ENCODE peak calls at places on chromosomes 3 and 15, in six cellular contexts. H is upper lobe of left lung, E is psoas muscle, L is colonic mucosa, F is upper lobe of right lung, X is left ventricle myocardium inferior. G is an unnamed sample.

GRCh38 chr15:34730701-34731100 is 24.1 kb downstream of the GJD2 start:
- DNase-seq in X (no peak), E (no peak), L (no peak), H (no peak), F (no peak), G (no peak)

GRCh38 chr3:196292281-196292923 is 4.9 kb upstream of the PCYT1A start:
- DNase-seq in F (no peak), L (no peak), E (no peak), X (no peak), H (no peak), G (no peak)

GRCh38 chr15:34621675-34622074 is 38.2 kb upstream of the GOLGA8B start:
- DNase-seq in H (no peak), X (no peak), F (no peak), L (no peak), E (no peak), G (no peak)

GRCh38 chr3:39587113-39587512 is 119.6 kb downstream of the MOBP start:
- DNase-seq in L (no peak), E (no peak), H (no peak), X (no peak), F (no peak), G (no peak)

GRCh38 chr3:123568034-123568433 is 16.8 kb downstream of the HACD2 start:
- DNase-seq in F (no peak), H (no peak), L (no peak), E (no peak), X (no peak), G (no peak)

GRCh38 chr15:40366204-40367037 is 8.4 kb downstream of the DISP2 start:
- DNase-seq in L (no peak), X (no peak), E (no peak), H (no peak), F (peak; percentile 27), G (no peak)

GRCh38 chr15:86044981-86045380 is 34.7 kb upstream of the AGBL1 start:
- DNase-seq in F (no peak), X (no peak), E (no peak), H (no peak), L (no peak), G (no peak)

GRCh38 chr15:60865507-60865906 is 363.6 kb downstream of the RORA start:
- DNase-seq in F (no peak), X (no peak), E (no peak), L (no peak), H (no peak), G (no peak)

GRCh38 chr15:90286678-90287077 is 21.2 kb downstream of the NGRN start:
- DNase-seq in H (no peak), E (no peak), X (no peak), L (no peak), F (no peak), G (no peak)

GRCh38 chr15:44706946-44707636 is 4.0 kb downstream of the PATL2 start:
- DNase-seq in H (no peak), X (no peak), E (no peak), L (peak; percentile 87), F (peak; percentile 68), G (no peak)

GRCh38 chr15:84862214-84862975 is 22.1 kb upstream of the SLC28A1 start:
- DNase-seq in F (no peak), E (no peak), L (no peak), X (no peak), H (no peak), G (no peak)

GRCh38 chr3:47228088-47228487 is 54.5 kb downstream of the KIF9 start:
- DNase-seq in X (no peak), L (no peak), H (no peak), E (no peak), F (no peak), G (no peak)

GRCh38 chr15:59595434-59595915 is 16.1 kb upstream of the GCNT3 start:
- DNase-seq in H (no peak), X (no peak), E (no peak), L (peak; percentile 66), F (no peak), G (no peak)

GRCh38 chr15:100495861-100496260 is 32.9 kb downstream of the CERS3 start:
- DNase-seq in H (no peak), L (no peak), F (no peak), E (no peak), X (no peak), G (no peak)

GRCh38 chr15:77508541-77509505 is 88.1 kb downstream of the HMG20A start:
- DNase-seq in F (peak; percentile 70), H (no peak), X (peak; percentile 68), L (no peak), E (peak; percentile 69), G (peak; percentile 74)

GRCh38 chr3:184688251-184688851 is 23.5 kb downstream of the MAGEF1 start:
- DNase-seq in E (no peak), F (no peak), L (no peak), X (no peak), H (peak; percentile 33), G (peak; percentile 65)

GRCh38 chr15:52994290-52994689 is 204.2 kb upstream of the ONECUT1 start:
- DNase-seq in L (no peak), H (no peak), E (no peak), F (no peak), X (no peak), G (no peak)

GRCh38 chr3:49523756-49524747 is 30.2 kb upstream of the BSN start:
- DNase-seq in X (no peak), F (no peak), H (no peak), L (no peak), E (no peak), G (no peak)

GRCh38 chr3:107065094-107065861 is 312.0 kb upstream of the CCDC54 start:
- DNase-seq in H (no peak), F (no peak), X (no peak), L (no peak), E (no peak), G (peak; percentile 65)

GRCh38 chr3:31288641-31289100 is 244.1 kb upstream of the STT3B start:
- DNase-seq in F (no peak), L (peak; percentile 20), E (no peak), X (peak; percentile 21), H (no peak), G (peak; percentile 62)

GRCh38 chr3:38226273-38226672 is 39.3 kb upstream of the SLC22A13 start:
- DNase-seq in E (no peak), F (no peak), H (no peak), L (no peak), X (no peak), G (no peak)

GRCh38 chr3:158152186-158152585 is 42.3 kb downstream of the RSRC1 start:
- DNase-seq in E (no peak), F (no peak), H (no peak), X (no peak), L (no peak), G (no peak)

GRCh38 chr3:43198791-43199644 is 87.3 kb upstream of the SNRK start:
- DNase-seq in H (no peak), F (no peak), E (no peak), L (no peak), X (no peak), G (no peak)

DNA sequence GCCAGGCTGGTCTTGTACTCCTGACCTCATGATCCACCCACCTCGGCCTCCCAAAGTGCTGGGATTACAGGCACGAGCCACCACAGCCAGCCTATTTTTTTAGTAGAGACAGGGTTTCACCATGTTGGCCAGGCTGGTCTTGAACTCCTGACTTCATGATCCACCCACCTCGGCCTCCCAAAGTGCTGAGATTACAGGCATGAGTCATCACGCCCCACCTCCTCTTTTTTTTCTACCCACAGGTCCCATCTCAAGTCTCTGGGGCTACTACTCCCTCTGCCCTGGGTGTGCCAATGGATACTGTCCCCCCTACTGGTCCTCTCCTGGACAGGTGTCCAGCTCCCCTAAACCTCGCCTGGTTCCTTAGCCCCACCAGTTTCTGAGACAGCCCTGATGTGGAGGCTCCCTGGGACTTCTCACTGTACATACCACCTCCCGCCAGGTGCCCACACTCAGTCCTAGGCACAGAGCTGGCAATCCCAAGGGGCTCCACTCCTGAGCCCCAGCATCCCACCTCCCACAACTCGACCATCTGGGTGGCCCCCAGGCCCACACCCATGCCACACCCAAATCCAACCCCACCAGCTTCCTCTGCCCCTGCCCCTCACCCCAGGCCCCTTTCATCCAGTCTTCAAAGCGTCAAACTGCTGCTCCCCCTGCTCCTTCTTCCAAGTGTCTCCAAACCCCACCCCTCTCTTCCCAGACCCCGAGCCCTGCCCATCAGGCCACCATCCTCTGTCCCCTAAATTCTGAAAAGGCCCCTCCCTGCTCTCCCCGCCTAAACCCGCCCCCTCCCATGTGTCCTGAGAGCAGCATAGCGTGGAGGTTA is 13.1 kb upstream of the CYP11A1 start:
- DNase-seq in L (no peak), H (no peak), X (no peak), F (no peak), E (peak; percentile 9), G (no peak)
- H3K4me1 ChIP-seq in L (no peaks in the 10 kb centered on the region), H (peaks cover 13% of the 10 kb centered on the region), X (peaks cover 29% of the 10 kb centered on the region), F (peaks cover 12% of the 10 kb centered on the region), E (no peaks in the 10 kb centered on the region), G (peaks cover 2% of the 10 kb centered on the region)

GRCh38 chr15:66502491-66502890 is 2.2 kb downstream of the RPL4 start:
- DNase-seq in E (no peak), H (no peak), L (no peak), X (no peak), F (no peak), G (no peak)
- H3K4me3 ChIP-seq in E (peak overlapping the region; percentile 85), H (peak overlapping the region; percentile 79), L (no peak overlapping the region), X (no peak overlapping the region), F (peak overlapping the region; percentile 92), G (no peak overlapping the region)

GRCh38 chr3:67415504-67415903 is 238.9 kb downstream of the SUCLG2 start:
- DNase-seq in X (no peak), H (no peak), L (no peak), F (no peak), E (no peak), G (no peak)
- H3K27ac ChIP-seq in X (no peak overlapping the region), H (no peak overlapping the region), L (no peak overlapping the region), F (no peak overlapping the region), E (no peak overlapping the region), G (no peak overlapping the region)

GRCh38 chr15:70096215-70096974 is 1.3 kb downstream of the TLE3 start:
- DNase-seq in E (peak; percentile 65), X (no peak), L (peak; percentile 63), F (peak; percentile 83), H (peak; percentile 88), G (peak; percentile 78)
- H3K4me1 ChIP-seq in E (peaks cover 60% of the 10 kb centered on the region), X (peaks cover 93% of the 10 kb centered on the region), L (peaks cover 25% of the 10 kb centered on the region), F (peaks cover 63% of the 10 kb centered on the region), H (peaks cover 66% of the 10 kb centered on the region), G (peaks cover 18% of the 10 kb centered on the region)

DNA sequence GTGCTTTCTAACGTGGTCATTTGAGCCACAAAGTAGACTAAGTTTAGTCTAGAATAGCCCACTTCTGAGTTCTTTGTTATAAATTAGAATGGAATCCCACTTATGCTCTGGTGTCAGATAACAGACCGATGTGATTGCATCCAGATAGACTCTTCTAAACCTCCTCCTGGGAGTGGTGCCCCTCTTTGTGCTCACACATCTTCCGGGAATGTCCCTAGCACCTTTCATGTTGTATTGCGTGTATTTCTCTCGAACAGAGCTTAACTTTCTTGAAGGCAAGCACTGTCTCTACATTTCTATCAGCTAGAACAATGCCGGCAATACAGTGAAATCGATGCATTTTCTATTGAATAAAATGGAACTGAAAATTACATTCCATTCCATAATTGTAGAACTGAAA is 23.0 kb downstream of the CP start:
- DNase-seq in X (no peak), H (no peak), L (no peak), F (no peak), E (no peak), G (no peak)
- H3K4me3 ChIP-seq in X (no peak overlapping the region), H (no peak overlapping the region), L (no peak overlapping the region), F (no peak overlapping the region), E (no peak overlapping the region), G (no peak overlapping the region)